ENCODE peak calls at places on chromosomes 13 and 19, in nine cellular contexts. O is IMR-90; Q is colonic mucosa; E is body of pancreas; D is transverse colon; N is CD4-positive, CD25-positive, alpha-beta regulatory T cell; H is GM12878; G is CD4-positive, alpha-beta memory T cell; P is CD8-positive, alpha-beta memory T cell. U is an unnamed sample.

GRCh38 chr13:75385708-75386083 is 96.3 kb downstream of the TBC1D4 start:
- DNase-seq in O (no peak), Q (no peak), E (no peak), D (no peak), N (no peak), H (no peak), G (no peak), P (no peak), U (no peak)

GRCh38 chr19:4474504-4475136 is 2.5 kb downstream of the HDGFL2 start:
- DNase-seq in O (peak; percentile 68), Q (no peak), E (no peak), D (no peak), N (no peak), H (no peak), G (no peak), P (no peak), U (peak; percentile 48)

GRCh38 chr13:33349996-33350826 is 64.7 kb upstream of the STARD13 start:
- DNase-seq in O (peak; percentile 39), Q (peak; percentile 71), E (peak; percentile 68), D (peak; percentile 60), N (no peak), H (no peak), G (no peak), P (no peak), U (no peak)

GRCh38 chr19:55031178-55031577 is 6.9 kb downstream of the GP6 start:
- DNase-seq in O (no peak), Q (no peak), E (no peak), D (no peak), N (no peak), H (no peak), G (no peak), P (no peak), U (no peak)

GRCh38 chr13:75685239-75685697 is 49.1 kb downstream of the LMO7 start:
- DNase-seq in O (peak; percentile 91), Q (no peak), E (no peak), D (no peak), N (no peak), H (no peak), G (no peak), P (no peak), U (peak; percentile 93)

GRCh38 chr13:87089391-87089790 is 581.8 kb upstream of the SLITRK5 start:
- DNase-seq in O (peak; percentile 95), Q (no peak), E (no peak), D (no peak), N (no peak), H (no peak), G (no peak), P (no peak), U (peak; percentile 54)

GRCh38 chr19:10211691-10212090 is 16.9 kb upstream of the DNMT1 start:
- DNase-seq in O (no peak), Q (no peak), E (no peak), D (no peak), N (no peak), H (no peak), G (no peak), P (no peak), U (no peak)

GRCh38 chr19:46133101-46133627 is 8.7 kb upstream of the IGFL3 start:
- DNase-seq in O (peak; percentile 97), Q (peak; percentile 29), E (peak; percentile 50), D (no peak), N (no peak), H (peak; percentile 24), G (no peak), P (no peak), U (peak; percentile 97)

GRCh38 chr13:21328836-21329477 is 130.1 kb downstream of the ZDHHC20 start:
- DNase-seq in O (no peak), Q (no peak), E (no peak), D (no peak), N (no peak), H (no peak), G (no peak), P (no peak), U (no peak)

GRCh38 chr19:14555918-14556661 is 15.8 kb downstream of the NDUFB7 start:
- DNase-seq in O (peak; percentile 34), Q (no peak), E (no peak), D (no peak), N (no peak), H (no peak), G (no peak), P (no peak), U (peak; percentile 60)

GRCh38 chr19:49877020-49877878 is at the start of the genes AKT1S1 and TBC1D17:
- DNase-seq in O (peak; percentile 100), Q (peak; percentile 98), E (peak; percentile 100), D (peak; percentile 99), N (peak; percentile 97), H (peak; percentile 100), G (peak; percentile 100), P (peak; percentile 100), U (peak; percentile 99)

GRCh38 chr19:49875177-49875576 is 2.0 kb downstream of the AKT1S1 start:
- DNase-seq in O (no peak), Q (no peak), E (no peak), D (no peak), N (no peak), H (no peak), G (no peak), P (no peak), U (no peak)

GRCh38 chr19:49875801-49876421 is 1.2 kb downstream of the AKT1S1 start:
- DNase-seq in O (peak; percentile 29), Q (peak; percentile 81), E (peak; percentile 48), D (peak; percentile 62), N (peak; percentile 43), H (no peak), G (peak; percentile 58), P (no peak), U (no peak)

GRCh38 chr19:49877879-49878743 is 609 bp downstream of the TBC1D17 start:
- DNase-seq in O (peak; percentile 96), Q (peak; percentile 99), E (peak; percentile 98), D (peak; percentile 99), N (peak; percentile 98), H (peak; percentile 92), G (peak; percentile 99), P (peak; percentile 98), U (peak; percentile 88)

GRCh38 chr19:49876422-49877019 is 634 bp downstream of the AKT1S1 start:
- DNase-seq in O (peak; percentile 99), Q (peak; percentile 97), E (peak; percentile 99), D (peak; percentile 98), N (peak; percentile 96), H (peak; percentile 96), G (peak; percentile 99), P (peak; percentile 99), U (peak; percentile 93)
- H3K4me3 ChIP-seq in O (peak overlapping the region; percentile 63), Q (peak overlapping the region; percentile 81), E (peak overlapping the region; percentile 65), D (peak overlapping the region; percentile 95), N (peak overlapping the region; percentile 90), H (peak overlapping the region; percentile 90), G (peak overlapping the region; percentile 98), P (peak overlapping the region; percentile 78), U (peak overlapping the region; percentile 93)

GRCh38 chr19:6270822-6271221 is 9.0 kb downstream of the MLLT1 start:
- DNase-seq in O (no peak), Q (no peak), E (no peak), D (no peak), N (no peak), H (no peak), G (no peak), P (no peak), U (no peak)
- H3K4me3 ChIP-seq in O (no peak overlapping the region), Q (no peak overlapping the region), E (no peak overlapping the region), D (no peak overlapping the region), N (no peak overlapping the region), H (no peak overlapping the region), G (no peak overlapping the region), P (no peak overlapping the region), U (no peak overlapping the region)

GRCh38 chr13:110914293-110915056 is 394 bp downstream of the ANKRD10 start:
- DNase-seq in O (peak; percentile 74), Q (peak; percentile 76), E (peak; percentile 82), D (peak; percentile 76), N (peak; percentile 65), H (no peak), G (peak; percentile 69), P (peak; percentile 75), U (peak; percentile 32)

GRCh38 chr13:110915057-110915873 is at the start of gene ANKRD10:
- DNase-seq in O (peak; percentile 99), Q (peak; percentile 98), E (peak; percentile 100), D (peak; percentile 99), N (peak; percentile 91), H (peak; percentile 82), G (peak; percentile 91), P (peak; percentile 91), U (peak; percentile 91)

GRCh38 chr13:110915874-110916670 is 1.2 kb upstream of the ANKRD10 start:
- DNase-seq in O (peak; percentile 64), Q (no peak), E (no peak), D (no peak), N (no peak), H (no peak), G (no peak), P (no peak), U (peak; percentile 80)

GRCh38 chr13:110913911-110914292 is 967 bp downstream of the ANKRD10 start:
- DNase-seq in O (no peak), Q (no peak), E (no peak), D (no peak), N (no peak), H (no peak), G (no peak), P (no peak), U (peak; percentile 3)

DNA sequence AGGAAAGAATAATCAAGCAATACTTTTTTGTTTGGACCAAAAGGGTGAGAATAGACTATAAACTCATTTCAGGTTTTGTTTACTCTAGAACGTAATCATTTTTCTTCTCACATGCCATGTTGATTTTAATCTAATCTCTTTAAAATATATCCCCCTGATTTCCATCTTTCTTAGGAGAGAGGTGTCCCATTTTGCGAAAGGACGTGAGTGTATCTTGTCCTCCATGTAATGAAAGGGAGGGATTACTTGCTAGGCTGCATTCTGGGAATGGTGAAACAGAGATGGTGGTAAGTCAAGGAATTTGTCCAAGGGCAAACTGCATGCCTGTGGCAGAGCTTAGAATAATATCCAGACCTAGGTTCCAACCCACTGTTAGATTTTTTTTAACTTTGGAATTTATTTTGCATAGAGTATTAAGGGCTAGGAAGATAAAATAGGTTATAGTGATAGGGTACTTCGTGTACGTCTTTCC is 1.8 kb upstream of the ANKRD10 start:
- DNase-seq in O (peak; percentile 79), Q (no peak), E (no peak), D (no peak), N (no peak), H (no peak), G (no peak), P (no peak), U (no peak)
- H3K4me3 ChIP-seq in O (no peak overlapping the region), Q (no peak overlapping the region), E (no peak overlapping the region), D (no peak overlapping the region), N (peak overlapping the region; percentile 75), H (peak overlapping the region; percentile 85), G (no peak overlapping the region), P (no peak overlapping the region), U (no peak overlapping the region)

DNA sequence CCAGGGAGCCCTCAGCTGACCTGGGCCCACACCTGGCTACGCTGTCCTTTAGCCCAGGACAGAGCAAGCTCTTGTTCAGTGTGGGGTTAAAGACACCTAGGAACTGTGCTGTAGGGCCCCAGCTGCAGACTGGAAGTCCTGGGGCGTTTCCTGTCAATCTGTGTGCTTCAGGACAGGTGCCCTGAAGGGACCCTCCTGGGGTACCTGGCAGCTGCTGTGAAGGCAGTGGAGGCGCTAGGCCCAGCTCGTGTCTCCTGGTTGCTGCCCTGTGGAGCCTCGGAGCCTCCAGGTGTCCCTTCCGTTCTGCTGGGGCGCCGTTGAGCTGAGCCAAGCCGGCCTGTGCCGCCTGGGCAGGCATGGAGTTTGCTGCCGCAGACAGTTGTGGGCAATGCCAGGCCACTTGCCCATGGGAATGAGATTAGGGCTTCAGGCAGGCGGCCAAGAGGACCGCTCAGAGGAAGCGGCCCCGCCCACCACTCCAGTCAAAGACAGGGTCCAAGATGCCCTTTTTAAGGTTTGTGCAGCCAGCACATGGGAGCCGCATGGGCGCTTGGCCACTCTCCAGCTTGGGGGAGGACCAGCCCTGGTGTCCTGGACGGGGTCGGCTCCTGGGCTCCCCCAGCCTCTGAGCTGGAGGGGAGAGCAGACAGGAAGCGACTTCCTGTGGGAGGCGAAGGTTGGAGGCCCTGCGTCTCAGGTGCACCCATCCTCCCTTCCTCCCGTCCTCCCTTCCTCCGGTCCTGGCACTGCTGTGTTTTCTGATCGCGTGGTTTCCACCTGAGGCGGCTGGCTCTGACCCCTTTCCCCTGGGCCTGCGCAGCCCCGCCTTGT is 4.0 kb downstream of the PTBP1 start:
- DNase-seq in O (no peak), Q (peak; percentile 55), E (peak; percentile 80), D (peak; percentile 60), N (no peak), H (no peak), G (no peak), P (no peak), U (peak; percentile 32)
- H3K4me3 ChIP-seq in O (no peak overlapping the region), Q (peak overlapping the region; percentile 16), E (no peak overlapping the region), D (no peak overlapping the region), N (peak overlapping the region; percentile 19), H (peak overlapping the region; percentile 51), G (peak overlapping the region; percentile 29), P (peak overlapping the region; percentile 5), U (peak overlapping the region; percentile 23)